ENCODE peak calls at places on chromosomes 1 and 21, in four cellular contexts. R, B, C and E are unnamed samples.

GRCh38 chr1:60133848-60134247 is 60.3 kb upstream of the C1orf87 start:
- DNase-seq in R (no peak), B (no peak), C (no peak), E (no peak)

GRCh38 chr1:24266398-24266941 is 52.7 kb upstream of the GRHL3 start:
- DNase-seq in R (peak), B (no peak), C (no peak), E (no peak)

GRCh38 chr1:92066321-92066720 is 8.9 kb downstream of the SETSIP start:
- DNase-seq in R (no peak), B (no peak), C (no peak), E (no peak)

GRCh38 chr1:24203404-24203803 is 16.3 kb upstream of the IFNLR1 start:
- DNase-seq in R (no peak), B (no peak), C (no peak), E (no peak)

GRCh38 chr1:198959676-198960075 is 320.8 kb downstream of the PTPRC start:
- DNase-seq in R (no peak), B (no peak), C (no peak), E (no peak)

GRCh38 chr1:38444770-38445442 is 398.3 kb upstream of the POU3F1 start:
- DNase-seq in R (no peak), B (no peak), C (no peak), E (no peak)

GRCh38 chr1:1599919-1600860 is at the start of gene FNDC10:
- DNase-seq in R (no peak), B (peak), C (no peak), E (no peak)

GRCh38 chr1:111195002-111195684 is 5.3 kb downstream of the DENND2D start:
- DNase-seq in R (peak), B (no peak), C (no peak), E (no peak)

GRCh38 chr1:83905315-83905907 is 93.5 kb downstream of the TTLL7 start:
- DNase-seq in R (no peak), B (peak), C (no peak), E (no peak)

GRCh38 chr1:8863712-8864324 is 14.7 kb downstream of the ENO1 start:
- DNase-seq in R (no peak), B (no peak), C (no peak), E (no peak)

GRCh38 chr1:11752359-11753208 is 9.4 kb upstream of the C1orf167 start:
- DNase-seq in R (no peak), B (peak), C (no peak), E (no peak)

GRCh38 chr21:35940074-35940927 is 120.0 kb downstream of the SETD4 start:
- DNase-seq in R (peak), B (peak), C (no peak), E (peak)

GRCh38 chr1:89844236-89844807 is 23.5 kb downstream of the LRRC8D start:
- DNase-seq in R (no peak), B (no peak), C (no peak), E (no peak)
- TF ChIP-seq TARDBP in R (no peak), B (no peak), C (no peak), E (no peak)

DNA sequence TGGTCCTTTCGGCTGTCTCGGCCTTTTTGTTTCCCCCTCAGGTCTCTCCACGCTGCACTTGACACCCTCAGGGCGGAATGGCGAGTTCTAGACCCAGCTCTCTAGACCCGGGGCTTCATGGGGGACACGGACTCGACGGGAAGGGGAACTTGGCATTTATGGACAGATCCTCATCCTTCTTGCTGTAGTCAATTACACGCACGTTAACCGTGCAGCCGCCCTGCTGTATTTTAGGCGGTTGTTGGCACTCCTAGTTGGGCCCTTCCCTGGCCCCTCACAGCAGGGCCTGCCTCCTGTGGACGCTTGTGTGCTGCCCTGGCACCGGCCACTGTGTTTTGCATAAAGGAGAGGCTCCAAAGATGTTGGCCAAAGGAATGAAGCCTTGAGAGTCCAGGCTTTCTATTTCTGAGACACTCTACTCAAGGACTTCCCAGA is 558 bp upstream of the BTG3 start:
- DNase-seq in R (no peak), B (no peak), C (no peak), E (peak)
- TF ChIP-seq SP1 in R (no peak), B (no peak), C (no peak), E (no peak)

GRCh38 chr1:62194651-62195282 is at the start of gene L1TD1:
- DNase-seq in R (no peak), B (no peak), C (no peak), E (no peak)

GRCh38 chr1:62198069-62198780 is 3.6 kb downstream of the L1TD1 start:
- DNase-seq in R (no peak), B (no peak), C (no peak), E (no peak)

GRCh38 chr1:62196091-62196690 is 1.5 kb downstream of the L1TD1 start:
- DNase-seq in R (no peak), B (no peak), C (no peak), E (no peak)

DNA sequence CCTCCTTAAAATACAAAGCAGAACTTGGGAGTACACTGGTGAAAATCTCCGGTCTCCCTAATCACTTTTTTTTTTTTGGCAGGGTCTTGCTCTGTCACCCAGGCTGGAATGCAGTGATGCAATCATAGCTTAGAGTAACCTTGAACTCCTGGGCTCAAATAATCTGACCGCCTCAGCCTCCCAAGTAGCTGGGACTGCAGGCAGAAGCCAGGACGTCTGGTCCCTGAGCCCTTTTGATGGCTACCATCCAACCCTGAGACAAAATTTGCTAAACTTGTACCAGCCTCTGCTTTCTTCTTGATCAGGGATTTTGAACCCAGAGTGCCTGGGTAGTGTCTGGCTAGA is 4.1 kb downstream of the L1TD1 start:
- DNase-seq in R (peak), B (no peak), C (no peak), E (no peak)
- TF ChIP-seq FOXM1 in R (no peak), B (no peak), C (no peak), E (no peak)

GRCh38 chr1:155038602-155039307 is 5.1 kb downstream of the DCST1 start:
- DNase-seq in R (no peak), B (no peak), C (no peak), E (no peak)

GRCh38 chr1:155037851-155038441 is 4.3 kb downstream of the DCST1 start:
- DNase-seq in R (no peak), B (no peak), C (no peak), E (no peak)

GRCh38 chr1:155042789-155043188 is 8.3 kb upstream of the ADAM15 start:
- DNase-seq in R (no peak), B (no peak), C (no peak), E (no peak)

GRCh38 chr1:155039308-155039669 is 5.7 kb downstream of the DCST1 start:
- DNase-seq in R (no peak), B (no peak), C (no peak), E (no peak)

DNA sequence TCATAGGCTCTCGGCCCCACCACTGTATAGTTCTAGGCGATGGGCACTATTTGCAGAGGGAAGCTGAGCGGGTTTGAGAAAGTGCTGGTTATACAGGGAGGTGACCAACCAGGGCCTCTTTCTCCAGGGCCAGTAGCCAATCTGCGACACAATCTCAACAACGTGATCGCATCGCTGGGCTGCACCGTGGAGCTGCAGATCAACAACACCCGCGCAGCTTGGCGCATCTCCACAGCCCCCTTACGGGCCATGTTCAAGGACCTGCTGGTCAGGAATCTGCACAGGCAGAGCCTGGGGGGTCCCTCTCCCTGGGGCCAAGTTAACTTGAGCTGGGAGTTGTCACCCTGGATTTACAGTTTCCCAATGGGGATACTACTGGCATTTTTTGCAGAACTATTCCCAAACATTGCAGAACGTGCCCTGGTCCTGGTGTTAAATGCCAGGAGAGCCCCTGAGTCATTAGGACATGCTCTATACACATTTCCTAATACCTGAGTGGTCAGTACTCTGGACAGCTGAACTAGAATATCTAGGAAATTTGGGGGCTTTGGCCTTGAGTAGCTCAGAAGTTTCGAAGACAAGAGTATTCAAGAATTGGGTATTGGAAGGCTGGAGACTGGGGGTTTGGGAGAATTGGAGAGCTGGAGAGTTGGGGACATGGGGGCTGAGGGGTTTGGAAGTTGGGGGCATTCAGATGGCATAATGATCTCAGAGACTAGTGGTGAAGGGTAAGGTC is 6.9 kb downstream of the DCST1 start:
- DNase-seq in R (no peak), B (no peak), C (no peak), E (no peak)
- TF ChIP-seq TARDBP in R (no peak), B (no peak), C (no peak), E (no peak)

GRCh38 chr1:232463226-232463625 is 166.7 kb downstream of the SIPA1L2 start:
- DNase-seq in R (no peak), B (no peak), C (no peak), E (no peak)
- TF ChIP-seq SP1 in R (no peak), B (no peak), C (no peak), E (no peak)